ENCODE peak calls at places on chromosomes 2 and 18, in eight cellular contexts. One of them, this sample, is unnamed.

GRCh38 chr2:72111061-72111460 is 36.6 kb downstream of the CYP26B1 start:
- DNase-seq in naive thymus-derived CD4-positive, alpha-beta T cell: no peak
- DNase-seq in SJSA1: no peak
- DNase-seq in H9: no peak
- DNase-seq in body of pancreas: no peak
- DNase-seq in testis: no peak
- DNase-seq in heart right ventricle: no peak
- DNase-seq in tibial artery: no peak
- DNase-seq in this sample: no peak

GRCh38 chr2:120820885-120821279 is 85.2 kb downstream of the GLI2 start:
- DNase-seq in naive thymus-derived CD4-positive, alpha-beta T cell: no peak
- DNase-seq in SJSA1: peak; percentile 80
- DNase-seq in H9: no peak
- DNase-seq in body of pancreas: peak; percentile 23
- DNase-seq in testis: peak; percentile 79
- DNase-seq in heart right ventricle: peak; percentile 24
- DNase-seq in tibial artery: peak; percentile 49
- DNase-seq in this sample: peak; percentile 32

GRCh38 chr18:58638446-58638845 is 9.6 kb upstream of the ALPK2 start:
- DNase-seq in naive thymus-derived CD4-positive, alpha-beta T cell: no peak
- DNase-seq in SJSA1: no peak
- DNase-seq in H9: no peak
- DNase-seq in body of pancreas: no peak
- DNase-seq in testis: no peak
- DNase-seq in heart right ventricle: no peak
- DNase-seq in tibial artery: no peak
- DNase-seq in this sample: no peak

GRCh38 chr2:241935774-241936173 is 66.2 kb downstream of the RTP5 start:
- DNase-seq in naive thymus-derived CD4-positive, alpha-beta T cell: no peak
- DNase-seq in SJSA1: no peak
- DNase-seq in H9: no peak
- DNase-seq in body of pancreas: no peak
- DNase-seq in testis: no peak
- DNase-seq in heart right ventricle: no peak
- DNase-seq in tibial artery: no peak
- DNase-seq in this sample: no peak

GRCh38 chr2:9692392-9693137 is 61.8 kb upstream of the YWHAQ start:
- DNase-seq in naive thymus-derived CD4-positive, alpha-beta T cell: no peak
- DNase-seq in SJSA1: peak; percentile 25
- DNase-seq in H9: peak; percentile 60
- DNase-seq in body of pancreas: no peak
- DNase-seq in testis: no peak
- DNase-seq in heart right ventricle: no peak
- DNase-seq in tibial artery: peak; percentile 41
- DNase-seq in this sample: no peak

GRCh38 chr18:23189099-23189498 is 53.8 kb downstream of the CABLES1 start:
- DNase-seq in naive thymus-derived CD4-positive, alpha-beta T cell: no peak
- DNase-seq in SJSA1: no peak
- DNase-seq in H9: no peak
- DNase-seq in body of pancreas: no peak
- DNase-seq in testis: no peak
- DNase-seq in heart right ventricle: no peak
- DNase-seq in tibial artery: no peak
- DNase-seq in this sample: no peak

GRCh38 chr2:209933499-209934458 is 68.7 kb upstream of the RPE start:
- DNase-seq in naive thymus-derived CD4-positive, alpha-beta T cell: no peak
- DNase-seq in SJSA1: peak; percentile 35
- DNase-seq in H9: no peak
- DNase-seq in body of pancreas: peak; percentile 76
- DNase-seq in testis: peak; percentile 73
- DNase-seq in heart right ventricle: no peak
- DNase-seq in tibial artery: no peak
- DNase-seq in this sample: peak; percentile 42

GRCh38 chr2:124283090-124283489 is 258.0 kb downstream of the CNTNAP5 start:
- DNase-seq in naive thymus-derived CD4-positive, alpha-beta T cell: no peak
- DNase-seq in SJSA1: no peak
- DNase-seq in H9: no peak
- DNase-seq in body of pancreas: no peak
- DNase-seq in testis: no peak
- DNase-seq in heart right ventricle: no peak
- DNase-seq in tibial artery: no peak
- DNase-seq in this sample: no peak

GRCh38 chr2:169361706-169362345 is 508 bp downstream of the LRP2 start:
- DNase-seq in naive thymus-derived CD4-positive, alpha-beta T cell: no peak
- DNase-seq in SJSA1: peak; percentile 4
- DNase-seq in H9: peak; percentile 53
- DNase-seq in body of pancreas: no peak
- DNase-seq in testis: peak; percentile 42
- DNase-seq in heart right ventricle: no peak
- DNase-seq in tibial artery: no peak
- DNase-seq in this sample: no peak

GRCh38 chr2:115946341-115946740 is 1503.9 kb downstream of the DPP10 start:
- DNase-seq in naive thymus-derived CD4-positive, alpha-beta T cell: no peak
- DNase-seq in SJSA1: no peak
- DNase-seq in H9: no peak
- DNase-seq in body of pancreas: no peak
- DNase-seq in testis: no peak
- DNase-seq in heart right ventricle: no peak
- DNase-seq in tibial artery: no peak
- DNase-seq in this sample: no peak

GRCh38 chr2:175187378-175187777 is 5.9 kb upstream of the ATP5MC3 start:
- DNase-seq in naive thymus-derived CD4-positive, alpha-beta T cell: peak; percentile 42
- DNase-seq in SJSA1: no peak
- DNase-seq in H9: peak; percentile 48
- DNase-seq in body of pancreas: no peak
- DNase-seq in testis: no peak
- DNase-seq in heart right ventricle: no peak
- DNase-seq in tibial artery: no peak
- DNase-seq in this sample: no peak

GRCh38 chr18:75915941-75916640 is 488.6 kb upstream of the SMIM21 start:
- DNase-seq in naive thymus-derived CD4-positive, alpha-beta T cell: no peak
- DNase-seq in SJSA1: no peak
- DNase-seq in H9: peak; percentile 89
- DNase-seq in body of pancreas: peak; percentile 32
- DNase-seq in testis: peak; percentile 77
- DNase-seq in heart right ventricle: no peak
- DNase-seq in tibial artery: no peak
- DNase-seq in this sample: no peak

GRCh38 chr2:203061346-203061745 is 46.7 kb downstream of the NBEAL1 start:
- DNase-seq in naive thymus-derived CD4-positive, alpha-beta T cell: no peak
- DNase-seq in SJSA1: peak; percentile 69
- DNase-seq in H9: no peak
- DNase-seq in body of pancreas: no peak
- DNase-seq in testis: no peak
- DNase-seq in heart right ventricle: no peak
- DNase-seq in tibial artery: no peak
- DNase-seq in this sample: peak; percentile 34

GRCh38 chr2:43284967-43285366 is 58.6 kb upstream of the ZFP36L2 start:
- DNase-seq in naive thymus-derived CD4-positive, alpha-beta T cell: no peak
- DNase-seq in SJSA1: no peak
- DNase-seq in H9: no peak
- DNase-seq in body of pancreas: no peak
- DNase-seq in testis: no peak
- DNase-seq in heart right ventricle: no peak
- DNase-seq in tibial artery: no peak
- DNase-seq in this sample: no peak

GRCh38 chr2:161199885-161200284 is 39.7 kb downstream of the TANK start:
- DNase-seq in naive thymus-derived CD4-positive, alpha-beta T cell: no peak
- DNase-seq in SJSA1: no peak
- DNase-seq in H9: no peak
- DNase-seq in body of pancreas: no peak
- DNase-seq in testis: no peak
- DNase-seq in heart right ventricle: no peak
- DNase-seq in tibial artery: no peak
- DNase-seq in this sample: no peak

GRCh38 chr2:65728477-65729180 is 296.2 kb upstream of the SPRED2 start:
- DNase-seq in naive thymus-derived CD4-positive, alpha-beta T cell: no peak
- DNase-seq in SJSA1: no peak
- DNase-seq in H9: no peak
- DNase-seq in body of pancreas: peak; percentile 75
- DNase-seq in testis: no peak
- DNase-seq in heart right ventricle: no peak
- DNase-seq in tibial artery: no peak
- DNase-seq in this sample: no peak

GRCh38 chr18:63339920-63340484 is 20.4 kb upstream of the BCL2 start:
- DNase-seq in naive thymus-derived CD4-positive, alpha-beta T cell: peak; percentile 59
- DNase-seq in SJSA1: no peak
- DNase-seq in H9: peak; percentile 51
- DNase-seq in body of pancreas: peak; percentile 30
- DNase-seq in testis: peak; percentile 52
- DNase-seq in heart right ventricle: no peak
- DNase-seq in tibial artery: no peak
- DNase-seq in this sample: no peak

GRCh38 chr2:64987963-64988419 is 1.2 kb upstream of the SLC1A4 start:
- DNase-seq in naive thymus-derived CD4-positive, alpha-beta T cell: no peak
- DNase-seq in SJSA1: no peak
- DNase-seq in H9: no peak
- DNase-seq in body of pancreas: no peak
- DNase-seq in testis: no peak
- DNase-seq in heart right ventricle: no peak
- DNase-seq in tibial artery: no peak
- DNase-seq in this sample: no peak

GRCh38 chr18:22678486-22678885 is 254.6 kb upstream of the RBBP8 start:
- DNase-seq in naive thymus-derived CD4-positive, alpha-beta T cell: no peak
- DNase-seq in SJSA1: no peak
- DNase-seq in H9: no peak
- DNase-seq in body of pancreas: no peak
- DNase-seq in testis: no peak
- DNase-seq in heart right ventricle: no peak
- DNase-seq in tibial artery: no peak
- DNase-seq in this sample: no peak

GRCh38 chr18:44915661-44916060 is 235.0 kb downstream of the SETBP1 start:
- DNase-seq in naive thymus-derived CD4-positive, alpha-beta T cell: no peak
- DNase-seq in SJSA1: no peak
- DNase-seq in H9: no peak
- DNase-seq in body of pancreas: no peak
- DNase-seq in testis: no peak
- DNase-seq in heart right ventricle: no peak
- DNase-seq in tibial artery: no peak
- DNase-seq in this sample: no peak

GRCh38 chr2:72138921-72139381 is 8.7 kb downstream of the CYP26B1 start:
- DNase-seq in naive thymus-derived CD4-positive, alpha-beta T cell: no peak
- DNase-seq in SJSA1: no peak
- DNase-seq in H9: peak; percentile 21
- DNase-seq in body of pancreas: no peak
- DNase-seq in testis: no peak
- DNase-seq in heart right ventricle: no peak
- DNase-seq in tibial artery: no peak
- DNase-seq in this sample: no peak

DNA sequence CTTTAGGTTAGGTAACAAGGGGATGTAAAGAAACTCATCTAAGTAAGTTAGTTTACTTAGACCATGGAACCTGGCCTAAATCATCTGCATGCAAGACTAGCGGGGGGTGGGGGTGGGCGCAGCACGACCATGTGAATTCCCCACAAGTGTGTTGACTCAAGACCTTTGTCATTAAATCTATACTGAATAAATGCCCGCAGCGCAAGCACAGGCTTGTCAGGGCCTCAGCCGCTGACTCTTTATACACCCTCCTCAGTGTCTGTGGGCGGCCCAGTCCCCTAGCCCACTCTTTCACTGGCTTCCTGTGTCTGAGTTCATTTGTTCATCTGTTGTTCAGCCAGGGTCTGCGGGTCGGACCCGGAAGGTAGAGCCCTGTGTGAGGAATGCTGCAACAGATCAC is 17.8 kb downstream of the MAP3K2 start:
- DNase-seq in naive thymus-derived CD4-positive, alpha-beta T cell: no peak
- DNase-seq in SJSA1: no peak
- DNase-seq in H9: no peak
- DNase-seq in body of pancreas: no peak
- DNase-seq in testis: no peak
- DNase-seq in heart right ventricle: no peak
- DNase-seq in tibial artery: no peak
- DNase-seq in this sample: no peak
- H3K9me3 ChIP-seq in naive thymus-derived CD4-positive, alpha-beta T cell: peaks cover 3% of the 10 kb centered on the region
- H3K9me3 ChIP-seq in SJSA1: no peaks in the 10 kb centered on the region
- H3K9me3 ChIP-seq in H9: peaks cover 21% of the 10 kb centered on the region
- H3K9me3 ChIP-seq in body of pancreas: no peaks in the 10 kb centered on the region
- H3K9me3 ChIP-seq in testis: no peaks in the 10 kb centered on the region
- H3K9me3 ChIP-seq in heart right ventricle: peaks cover 15% of the 10 kb centered on the region
- H3K9me3 ChIP-seq in tibial artery: no peaks in the 10 kb centered on the region
- H3K9me3 ChIP-seq in this sample: peaks cover 5% of the 10 kb centered on the region

GRCh38 chr18:52826994-52827393 is 487.0 kb downstream of the DCC start:
- DNase-seq in naive thymus-derived CD4-positive, alpha-beta T cell: no peak
- DNase-seq in SJSA1: no peak
- DNase-seq in H9: peak; percentile 30
- DNase-seq in body of pancreas: no peak
- DNase-seq in testis: no peak
- DNase-seq in heart right ventricle: no peak
- DNase-seq in tibial artery: no peak
- DNase-seq in this sample: no peak
- H3K9me3 ChIP-seq in naive thymus-derived CD4-positive, alpha-beta T cell: no peaks in the 10 kb centered on the region
- H3K9me3 ChIP-seq in SJSA1: peaks cover 4% of the 10 kb centered on the region
- H3K9me3 ChIP-seq in H9: no peaks in the 10 kb centered on the region
- H3K9me3 ChIP-seq in body of pancreas: no peaks in the 10 kb centered on the region
- H3K9me3 ChIP-seq in testis: no peaks in the 10 kb centered on the region
- H3K9me3 ChIP-seq in heart right ventricle: no peaks in the 10 kb centered on the region
- H3K9me3 ChIP-seq in tibial artery: no peaks in the 10 kb centered on the region
- H3K9me3 ChIP-seq in this sample: no peaks in the 10 kb centered on the region

DNA sequence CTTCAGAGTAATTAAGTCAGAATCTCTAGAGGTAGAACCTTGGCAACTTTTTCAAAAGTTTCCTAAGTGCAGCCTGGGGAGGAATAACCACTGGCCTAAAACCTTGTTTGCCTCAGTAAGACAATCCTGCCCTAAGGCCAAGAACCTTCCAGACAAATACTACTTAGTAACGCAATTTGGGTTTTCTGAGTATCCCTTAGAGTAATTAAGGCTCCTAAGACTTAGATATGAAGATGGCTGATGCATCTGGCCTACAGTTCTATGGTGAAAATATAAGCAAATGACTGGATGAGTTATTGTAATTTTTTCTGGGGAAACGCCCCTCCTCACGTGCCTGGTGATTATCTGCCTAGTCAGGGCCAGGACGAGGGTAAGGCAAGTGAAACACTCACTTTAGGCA is 95.7 kb upstream of the DLX2 start:
- DNase-seq in naive thymus-derived CD4-positive, alpha-beta T cell: no peak
- DNase-seq in SJSA1: no peak
- DNase-seq in H9: no peak
- DNase-seq in body of pancreas: no peak
- DNase-seq in testis: no peak
- DNase-seq in heart right ventricle: no peak
- DNase-seq in tibial artery: no peak
- DNase-seq in this sample: no peak
- H3K9me3 ChIP-seq in naive thymus-derived CD4-positive, alpha-beta T cell: peaks cover 6% of the 10 kb centered on the region
- H3K9me3 ChIP-seq in SJSA1: peaks cover 9% of the 10 kb centered on the region
- H3K9me3 ChIP-seq in H9: peaks cover 18% of the 10 kb centered on the region
- H3K9me3 ChIP-seq in body of pancreas: no peaks in the 10 kb centered on the region
- H3K9me3 ChIP-seq in testis: no peaks in the 10 kb centered on the region
- H3K9me3 ChIP-seq in heart right ventricle: peaks cover 38% of the 10 kb centered on the region
- H3K9me3 ChIP-seq in tibial artery: peaks cover 5% of the 10 kb centered on the region
- H3K9me3 ChIP-seq in this sample: peaks cover 13% of the 10 kb centered on the region

GRCh38 chr2:98866033-98866432 is 70.0 kb downstream of the CRACDL start:
- DNase-seq in naive thymus-derived CD4-positive, alpha-beta T cell: no peak
- DNase-seq in SJSA1: no peak
- DNase-seq in H9: no peak
- DNase-seq in body of pancreas: no peak
- DNase-seq in testis: no peak
- DNase-seq in heart right ventricle: no peak
- DNase-seq in tibial artery: no peak
- DNase-seq in this sample: no peak

GRCh38 chr2:98859323-98859722 is 76.7 kb downstream of the CRACDL start:
- DNase-seq in naive thymus-derived CD4-positive, alpha-beta T cell: no peak
- DNase-seq in SJSA1: no peak
- DNase-seq in H9: no peak
- DNase-seq in body of pancreas: no peak
- DNase-seq in testis: no peak
- DNase-seq in heart right ventricle: no peak
- DNase-seq in tibial artery: no peak
- DNase-seq in this sample: no peak

GRCh38 chr2:98861601-98862000 is 74.4 kb downstream of the CRACDL start:
- DNase-seq in naive thymus-derived CD4-positive, alpha-beta T cell: no peak
- DNase-seq in SJSA1: no peak
- DNase-seq in H9: no peak
- DNase-seq in body of pancreas: no peak
- DNase-seq in testis: no peak
- DNase-seq in heart right ventricle: no peak
- DNase-seq in tibial artery: no peak
- DNase-seq in this sample: no peak
- H3K9me3 ChIP-seq in naive thymus-derived CD4-positive, alpha-beta T cell: no peaks in the 10 kb centered on the region
- H3K9me3 ChIP-seq in SJSA1: no peaks in the 10 kb centered on the region
- H3K9me3 ChIP-seq in H9: no peaks in the 10 kb centered on the region
- H3K9me3 ChIP-seq in body of pancreas: no peaks in the 10 kb centered on the region
- H3K9me3 ChIP-seq in testis: no peaks in the 10 kb centered on the region
- H3K9me3 ChIP-seq in heart right ventricle: peaks cover 45% of the 10 kb centered on the region
- H3K9me3 ChIP-seq in tibial artery: no peaks in the 10 kb centered on the region
- H3K9me3 ChIP-seq in this sample: no peaks in the 10 kb centered on the region